ENCODE peak calls at places on chromosomes 12 and 14, in four cellular contexts. L is AG09309, C is tibial artery, B is progenitor cell of endocrine pancreas. J is an unnamed sample.

GRCh38 chr12:3171195-3171591 is 94.0 kb downstream of the TSPAN9 start:
- DNase-seq in C (no peak), L (no peak), B (no peak), J (no peak)

GRCh38 chr14:46490150-46490769 is 161.3 kb downstream of the RPL10L start:
- DNase-seq in L (no peak), C (no peak), B (no peak), J (no peak)

GRCh38 chr14:57845802-57846531 is 19.9 kb downstream of the SLC35F4 start:
- DNase-seq in B (no peak), L (no peak), C (no peak), J (peak)

GRCh38 chr12:68534108-68534507 is 76.6 kb upstream of the RAP1B start:
- DNase-seq in L (no peak), C (no peak), B (no peak), J (no peak)

GRCh38 chr12:12091977-12092663 is 21.4 kb downstream of the BCL2L14 start:
- DNase-seq in C (no peak), L (no peak), B (no peak), J (no peak)

GRCh38 chr12:94994312-94994711 is 9.2 kb downstream of the NDUFA12 start:
- DNase-seq in B (no peak), L (peak), C (no peak), J (no peak)

GRCh38 chr12:48601013-48601756 is 31.3 kb upstream of the LALBA start:
- DNase-seq in C (no peak), B (no peak), L (no peak), J (peak)

GRCh38 chr14:36747411-36748184 is 85.9 kb downstream of the PAX9 start:
- DNase-seq in C (no peak), L (no peak), B (no peak), J (no peak)

GRCh38 chr12:103928736-103929050 is 1.5 kb upstream of the HSP90B1 start:
- DNase-seq in B (no peak), C (no peak), L (no peak), J (no peak)

GRCh38 chr14:51535443-51536044 is 116.2 kb upstream of the FRMD6 start:
- DNase-seq in L (no peak), C (no peak), B (no peak), J (no peak)

GRCh38 chr12:83823386-83824045 is 1089.1 kb downstream of the SLC6A15 start:
- DNase-seq in B (peak), C (no peak), L (no peak), J (no peak)

GRCh38 chr12:113244015-113244983 is 23.0 kb downstream of the TPCN1 start:
- DNase-seq in L (no peak), B (no peak), C (peak), J (no peak)

GRCh38 chr12:9227953-9228352 is 19.8 kb upstream of the PZP start:
- DNase-seq in B (no peak), L (no peak), C (no peak), J (no peak)

GRCh38 chr14:29892327-29892726 is 35.3 kb downstream of the PRKD1 start:
- DNase-seq in B (no peak), L (no peak), C (no peak), J (no peak)

GRCh38 chr12:121145221-121145620 is 12.5 kb downstream of the P2RX7 start:
- DNase-seq in L (no peak), B (no peak), C (no peak), J (no peak)

GRCh38 chr14:72332054-72332453 is 399.8 kb downstream of the RGS6 start:
- DNase-seq in B (no peak), L (no peak), C (no peak), J (no peak)

GRCh38 chr12:123152823-123153222 is 1.9 kb upstream of the PITPNM2 start:
- DNase-seq in B (no peak), L (no peak), C (no peak), J (no peak)

GRCh38 chr14:92770454-92770853 is 22.0 kb upstream of the LGMN start:
- DNase-seq in B (no peak), C (no peak), L (no peak), J (no peak)

GRCh38 chr12:3732901-3733300 is 20.0 kb downstream of the CRACR2A start:
- DNase-seq in B (no peak), C (no peak), L (no peak), J (no peak)

GRCh38 chr12:104132351-104132956 is 5.6 kb downstream of the NFYB start:
- DNase-seq in B (no peak), L (no peak), C (no peak), J (no peak)

GRCh38 chr12:132505105-132505851 is 15.3 kb downstream of the FBRSL1 start:
- DNase-seq in C (no peak), L (no peak), B (no peak), J (no peak)

GRCh38 chr12:56839489-56840442 is 76.6 kb downstream of the HSD17B6 start:
- DNase-seq in B (no peak), C (peak), L (no peak), J (peak)

GRCh38 chr12:126355346-126355745 is 1290.1 kb downstream of the AACS start:
- DNase-seq in L (no peak), B (no peak), C (no peak), J (peak)

GRCh38 chr12:46981627-46982026 is 97.8 kb upstream of the PCED1B start:
- DNase-seq in B (no peak), L (no peak), C (no peak), J (no peak)

GRCh38 chr14:68245146-68246073 is 425.8 kb downstream of the RAD51B start:
- DNase-seq in B (no peak), C (no peak), L (no peak), J (no peak)

GRCh38 chr12:16670456-16671050 is 64.6 kb upstream of the LMO3 start:
- DNase-seq in B (no peak), L (no peak), C (no peak), J (no peak)

DNA sequence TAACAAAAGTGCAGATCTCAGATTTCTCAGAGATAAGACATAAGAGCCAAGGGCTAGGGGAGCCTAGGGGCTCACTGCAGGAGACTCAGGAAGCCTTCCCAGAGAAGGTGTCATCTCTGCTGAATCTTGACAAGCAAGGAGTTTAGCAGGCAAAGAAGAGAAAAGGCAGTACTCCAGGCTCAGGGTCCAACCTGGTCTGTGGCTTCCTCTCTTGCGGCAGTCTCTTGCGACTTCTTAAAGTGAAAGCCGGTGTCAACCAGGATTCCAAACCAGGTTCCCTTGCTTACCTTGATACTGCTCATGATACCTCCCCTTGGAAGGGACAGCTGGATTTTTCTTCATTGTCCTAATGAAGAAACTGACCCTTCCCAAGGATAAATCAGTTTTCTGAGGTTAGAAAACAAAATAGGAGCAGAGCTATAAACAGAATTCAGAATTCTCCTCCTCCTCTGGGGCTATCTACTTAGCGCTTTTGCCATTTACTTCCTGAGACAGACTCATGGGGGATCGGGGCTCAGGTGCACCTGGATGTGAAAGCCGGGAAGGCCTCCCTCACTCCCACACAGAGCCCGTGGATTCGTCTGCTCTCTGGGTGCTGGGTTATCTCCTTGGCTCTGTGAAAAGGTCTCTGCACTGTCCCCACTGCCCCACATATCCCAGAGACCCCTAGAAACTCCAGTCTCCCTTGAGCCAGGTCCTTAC is 1.8 kb upstream of the SCNN1A start:
- DNase-seq in B (no peak), L (no peak), C (peak), J (no peak)
- TF ChIP-seq CTCF in B (no peak), L (no peak), C (no peak), J (no peak)

DNA sequence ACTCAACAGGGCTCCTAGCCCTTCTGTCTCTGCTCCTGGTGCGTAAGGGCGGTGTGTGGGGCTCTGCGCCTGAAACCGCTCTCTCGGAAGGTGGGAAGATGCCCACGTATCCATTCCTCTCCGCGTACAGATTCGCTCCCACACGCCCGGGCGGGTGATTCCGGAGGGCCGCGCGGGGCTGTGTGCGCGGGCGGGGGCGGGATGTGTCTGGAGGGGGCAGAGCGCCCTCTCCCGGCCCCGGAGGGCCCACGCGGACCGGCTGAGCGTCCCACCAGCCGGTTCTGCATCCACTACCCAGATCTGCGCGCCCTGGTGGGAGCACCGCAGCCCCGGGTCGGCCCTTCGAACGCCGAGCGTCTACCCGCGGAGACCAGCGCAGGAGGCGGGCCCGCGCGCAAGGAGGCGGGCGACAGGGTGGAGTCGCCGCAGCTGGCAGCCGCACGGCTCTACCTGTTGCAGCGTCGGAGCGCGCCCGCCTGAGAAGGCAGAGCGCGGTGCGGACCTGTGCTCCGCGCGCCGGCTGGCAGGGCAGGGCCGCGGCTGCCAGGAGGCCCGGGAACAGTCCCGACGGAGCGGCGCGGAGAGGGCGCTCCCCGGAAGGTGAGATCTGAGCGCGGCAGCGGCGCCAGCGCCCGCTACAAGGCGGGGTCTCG is 1.4 kb upstream of the KCNK13 start:
- DNase-seq in L (no peak), C (no peak), B (peak), J (no peak)
- TF ChIP-seq CTCF in L (peak), C (no peak), B (peak), J (peak)

DNA sequence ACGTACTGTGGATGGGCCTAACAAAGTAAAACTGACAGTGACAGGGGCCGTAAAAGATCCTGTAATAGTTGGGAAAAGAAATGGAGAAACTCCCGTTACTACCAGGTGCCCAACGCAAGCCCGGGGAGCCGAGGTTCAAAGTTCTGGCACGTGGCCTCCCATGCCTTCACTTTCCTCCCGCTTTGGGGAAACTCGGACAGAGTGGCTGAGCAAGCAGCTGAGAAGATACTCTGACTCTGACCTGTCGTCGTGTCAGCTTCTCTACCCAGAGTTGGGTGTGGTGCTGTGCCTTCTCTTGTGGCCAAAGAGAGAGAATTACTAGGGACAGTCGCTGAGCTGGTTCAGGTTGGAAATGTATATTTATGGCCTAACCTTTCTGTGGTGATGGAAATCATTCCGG is 1.7 kb downstream of the B4GALNT3 start:
- DNase-seq in L (no peak), B (no peak), C (no peak), J (no peak)
- TF ChIP-seq CTCF in L (no peak), B (no peak), C (no peak), J (no peak)

DNA sequence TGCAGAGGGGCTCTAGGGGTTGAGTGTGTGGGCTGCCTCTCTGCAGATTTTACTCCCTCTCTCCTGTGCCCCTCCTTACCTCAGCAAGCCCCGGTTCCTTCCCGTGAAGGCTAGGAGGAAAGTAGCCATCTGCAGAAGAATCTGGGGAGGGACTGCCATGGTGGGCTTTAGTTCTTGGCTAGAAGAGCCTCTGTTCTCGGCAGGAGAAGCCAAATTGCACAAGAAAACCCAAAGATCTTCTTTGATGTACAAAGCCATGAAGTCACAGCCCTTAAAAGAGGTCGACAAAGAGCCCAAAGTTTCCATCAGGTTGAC is 23.5 kb downstream of the CKAP4 start:
- DNase-seq in B (no peak), L (no peak), C (no peak), J (no peak)
- TF ChIP-seq CTCF in B (no peak), L (no peak), C (no peak), J (no peak)

GRCh38 chr12:51821423-51822260 is 26.9 kb downstream of the FIGNL2 start:
- DNase-seq in C (no peak), B (no peak), L (no peak), J (no peak)

GRCh38 chr12:51818086-51818485 is 30.4 kb downstream of the FIGNL2 start:
- DNase-seq in L (no peak), B (no peak), C (no peak), J (no peak)

GRCh38 chr12:51818567-51819300 is 29.8 kb downstream of the FIGNL2 start:
- DNase-seq in B (no peak), L (peak), C (no peak), J (peak)

GRCh38 chr12:51820721-51821422 is 27.6 kb downstream of the FIGNL2 start:
- DNase-seq in L (no peak), C (no peak), B (peak), J (no peak)

DNA sequence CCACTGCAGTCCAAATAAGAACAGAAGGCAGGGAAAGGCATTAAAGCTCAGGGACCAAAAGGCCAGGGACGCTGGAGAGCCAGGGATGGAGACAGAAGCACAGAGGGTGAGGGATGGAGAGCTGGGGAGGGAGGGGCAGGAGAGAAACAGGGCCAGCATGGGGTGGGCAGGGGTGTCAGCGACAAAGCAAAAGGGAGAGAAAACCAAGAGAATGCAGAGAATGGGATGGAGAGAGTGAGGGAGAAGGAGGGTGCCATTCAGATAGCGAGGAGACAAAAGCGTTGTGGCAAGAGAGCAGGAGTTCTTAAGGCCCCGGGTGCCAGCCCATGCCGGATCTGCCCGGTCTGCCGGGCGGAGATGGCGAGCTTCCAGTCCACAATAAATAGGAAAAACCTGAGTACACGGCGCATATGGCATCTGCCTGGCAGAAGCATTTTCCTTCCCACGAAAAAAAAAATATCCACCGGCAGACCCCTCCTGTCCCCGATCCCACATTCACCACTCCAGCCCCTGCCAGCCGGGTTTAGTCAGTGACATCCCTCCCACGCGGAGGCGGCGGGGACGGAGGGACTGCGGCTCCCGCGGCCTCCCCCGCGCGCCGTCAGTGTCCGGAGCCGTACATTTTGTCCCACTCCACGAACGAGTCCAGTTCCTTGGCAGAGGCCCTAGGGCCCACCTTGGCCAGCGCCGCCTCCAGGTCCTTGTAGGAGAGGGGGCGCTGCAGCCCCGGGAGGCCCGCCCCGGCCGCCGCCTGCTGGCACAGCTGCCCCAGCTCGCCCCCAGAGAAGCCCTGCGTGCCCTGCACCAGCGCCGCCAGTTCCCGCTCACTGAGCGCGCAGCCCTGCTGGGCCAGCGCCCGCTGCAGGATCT is 28.4 kb downstream of the FIGNL2 start:
- DNase-seq in C (no peak), L (no peak), B (no peak), J (no peak)
- TF ChIP-seq CTCF in C (no peak), L (no peak), B (no peak), J (no peak)

J was measured in HFF-Myc.